ENCODE peak calls at places on chromosomes 2 and 18, in five cellular contexts. One of them, this sample, is unnamed.

GRCh38 chr2:240886678-240887574 is 9.0 kb downstream of the MAB21L4 start:
- DNase-seq in AG10803: no peak
- DNase-seq in NCI-H146: peak
- DNase-seq in stimulated activated CD4-positive, alpha-beta T cell treated with anti-CD3 and anti-CD28 coated beads, Interleukin-1b, Interleukin-23, amount 100 ng/mL, for 1 hour: no peak
- DNase-seq in SK-N-SH: no peak
- DNase-seq in this sample: peak

GRCh38 chr18:1173593-1173992 is 268.9 kb downstream of the ADCYAP1 start:
- DNase-seq in AG10803: no peak
- DNase-seq in NCI-H146: no peak
- DNase-seq in stimulated activated CD4-positive, alpha-beta T cell treated with anti-CD3 and anti-CD28 coated beads, Interleukin-1b, Interleukin-23, amount 100 ng/mL, for 1 hour: no peak
- DNase-seq in SK-N-SH: no peak
- DNase-seq in this sample: no peak

GRCh38 chr2:136305517-136306192 is 187.7 kb upstream of the CXCR4 start:
- DNase-seq in AG10803: no peak
- DNase-seq in NCI-H146: peak
- DNase-seq in stimulated activated CD4-positive, alpha-beta T cell treated with anti-CD3 and anti-CD28 coated beads, Interleukin-1b, Interleukin-23, amount 100 ng/mL, for 1 hour: peak
- DNase-seq in SK-N-SH: no peak
- DNase-seq in this sample: peak

GRCh38 chr18:48065601-48065995 is 135.1 kb upstream of the SMAD2 start:
- DNase-seq in AG10803: no peak
- DNase-seq in NCI-H146: no peak
- DNase-seq in stimulated activated CD4-positive, alpha-beta T cell treated with anti-CD3 and anti-CD28 coated beads, Interleukin-1b, Interleukin-23, amount 100 ng/mL, for 1 hour: no peak
- DNase-seq in SK-N-SH: peak
- DNase-seq in this sample: no peak

GRCh38 chr2:65514555-65515195 is 82.3 kb upstream of the SPRED2 start:
- DNase-seq in AG10803: peak
- DNase-seq in NCI-H146: no peak
- DNase-seq in stimulated activated CD4-positive, alpha-beta T cell treated with anti-CD3 and anti-CD28 coated beads, Interleukin-1b, Interleukin-23, amount 100 ng/mL, for 1 hour: no peak
- DNase-seq in SK-N-SH: no peak
- DNase-seq in this sample: no peak

GRCh38 chr2:70258532-70258875 is 567 bp downstream of the PCYOX1 start:
- DNase-seq in AG10803: peak
- DNase-seq in NCI-H146: peak
- DNase-seq in stimulated activated CD4-positive, alpha-beta T cell treated with anti-CD3 and anti-CD28 coated beads, Interleukin-1b, Interleukin-23, amount 100 ng/mL, for 1 hour: no peak
- DNase-seq in SK-N-SH: peak
- DNase-seq in this sample: no peak

GRCh38 chr2:205405194-205405593 is 277.1 kb upstream of the NRP2 start:
- DNase-seq in AG10803: no peak
- DNase-seq in NCI-H146: no peak
- DNase-seq in stimulated activated CD4-positive, alpha-beta T cell treated with anti-CD3 and anti-CD28 coated beads, Interleukin-1b, Interleukin-23, amount 100 ng/mL, for 1 hour: no peak
- DNase-seq in SK-N-SH: no peak
- DNase-seq in this sample: no peak

GRCh38 chr2:57884281-57884680 is 162.3 kb upstream of the VRK2 start:
- DNase-seq in AG10803: no peak
- DNase-seq in NCI-H146: no peak
- DNase-seq in stimulated activated CD4-positive, alpha-beta T cell treated with anti-CD3 and anti-CD28 coated beads, Interleukin-1b, Interleukin-23, amount 100 ng/mL, for 1 hour: no peak
- DNase-seq in SK-N-SH: no peak
- DNase-seq in this sample: no peak

GRCh38 chr2:64330281-64330680 is 123.7 kb upstream of the LGALSL start:
- DNase-seq in AG10803: no peak
- DNase-seq in NCI-H146: no peak
- DNase-seq in stimulated activated CD4-positive, alpha-beta T cell treated with anti-CD3 and anti-CD28 coated beads, Interleukin-1b, Interleukin-23, amount 100 ng/mL, for 1 hour: no peak
- DNase-seq in SK-N-SH: no peak
- DNase-seq in this sample: no peak

GRCh38 chr2:158686166-158686792 is 108.8 kb upstream of the DAPL1 start:
- DNase-seq in AG10803: peak
- DNase-seq in NCI-H146: no peak
- DNase-seq in stimulated activated CD4-positive, alpha-beta T cell treated with anti-CD3 and anti-CD28 coated beads, Interleukin-1b, Interleukin-23, amount 100 ng/mL, for 1 hour: no peak
- DNase-seq in SK-N-SH: peak
- DNase-seq in this sample: no peak

GRCh38 chr2:71783215-71783614 is 329.9 kb downstream of the DYSF start:
- DNase-seq in AG10803: no peak
- DNase-seq in NCI-H146: no peak
- DNase-seq in stimulated activated CD4-positive, alpha-beta T cell treated with anti-CD3 and anti-CD28 coated beads, Interleukin-1b, Interleukin-23, amount 100 ng/mL, for 1 hour: no peak
- DNase-seq in SK-N-SH: no peak
- DNase-seq in this sample: no peak

GRCh38 chr2:194346189-194346588 is 1310.8 kb upstream of the SLC39A10 start:
- DNase-seq in AG10803: no peak
- DNase-seq in NCI-H146: peak
- DNase-seq in stimulated activated CD4-positive, alpha-beta T cell treated with anti-CD3 and anti-CD28 coated beads, Interleukin-1b, Interleukin-23, amount 100 ng/mL, for 1 hour: no peak
- DNase-seq in SK-N-SH: no peak
- DNase-seq in this sample: peak

GRCh38 chr2:120854766-120855530 is 119.3 kb downstream of the GLI2 start:
- DNase-seq in AG10803: no peak
- DNase-seq in NCI-H146: no peak
- DNase-seq in stimulated activated CD4-positive, alpha-beta T cell treated with anti-CD3 and anti-CD28 coated beads, Interleukin-1b, Interleukin-23, amount 100 ng/mL, for 1 hour: no peak
- DNase-seq in SK-N-SH: no peak
- DNase-seq in this sample: no peak

GRCh38 chr2:227774011-227774624 is 28.4 kb downstream of the SCYGR8 start:
- DNase-seq in AG10803: no peak
- DNase-seq in NCI-H146: no peak
- DNase-seq in stimulated activated CD4-positive, alpha-beta T cell treated with anti-CD3 and anti-CD28 coated beads, Interleukin-1b, Interleukin-23, amount 100 ng/mL, for 1 hour: no peak
- DNase-seq in SK-N-SH: peak
- DNase-seq in this sample: no peak

GRCh38 chr2:212777020-212777491 is 238.5 kb upstream of the ERBB4 start:
- DNase-seq in AG10803: peak
- DNase-seq in NCI-H146: peak
- DNase-seq in stimulated activated CD4-positive, alpha-beta T cell treated with anti-CD3 and anti-CD28 coated beads, Interleukin-1b, Interleukin-23, amount 100 ng/mL, for 1 hour: no peak
- DNase-seq in SK-N-SH: peak
- DNase-seq in this sample: no peak

GRCh38 chr2:68487773-68488355 is 20.5 kb downstream of the APLF start:
- DNase-seq in AG10803: peak
- DNase-seq in NCI-H146: no peak
- DNase-seq in stimulated activated CD4-positive, alpha-beta T cell treated with anti-CD3 and anti-CD28 coated beads, Interleukin-1b, Interleukin-23, amount 100 ng/mL, for 1 hour: no peak
- DNase-seq in SK-N-SH: peak
- DNase-seq in this sample: no peak

GRCh38 chr2:173828189-173829157 is 136.7 kb downstream of the SP3 start:
- DNase-seq in AG10803: no peak
- DNase-seq in NCI-H146: no peak
- DNase-seq in stimulated activated CD4-positive, alpha-beta T cell treated with anti-CD3 and anti-CD28 coated beads, Interleukin-1b, Interleukin-23, amount 100 ng/mL, for 1 hour: no peak
- DNase-seq in SK-N-SH: no peak
- DNase-seq in this sample: no peak

GRCh38 chr18:9082763-9083510 is 19.6 kb upstream of the NDUFV2 start:
- DNase-seq in AG10803: no peak
- DNase-seq in NCI-H146: no peak
- DNase-seq in stimulated activated CD4-positive, alpha-beta T cell treated with anti-CD3 and anti-CD28 coated beads, Interleukin-1b, Interleukin-23, amount 100 ng/mL, for 1 hour: no peak
- DNase-seq in SK-N-SH: no peak
- DNase-seq in this sample: no peak

GRCh38 chr18:27887711-27888495 is 289.0 kb downstream of the CDH2 start:
- DNase-seq in AG10803: peak
- DNase-seq in NCI-H146: no peak
- DNase-seq in stimulated activated CD4-positive, alpha-beta T cell treated with anti-CD3 and anti-CD28 coated beads, Interleukin-1b, Interleukin-23, amount 100 ng/mL, for 1 hour: no peak
- DNase-seq in SK-N-SH: no peak
- DNase-seq in this sample: no peak

GRCh38 chr2:186980787-186981550 is 132.0 kb upstream of the ZSWIM2 start:
- DNase-seq in AG10803: no peak
- DNase-seq in NCI-H146: peak
- DNase-seq in stimulated activated CD4-positive, alpha-beta T cell treated with anti-CD3 and anti-CD28 coated beads, Interleukin-1b, Interleukin-23, amount 100 ng/mL, for 1 hour: no peak
- DNase-seq in SK-N-SH: no peak
- DNase-seq in this sample: no peak

GRCh38 chr18:29147944-29148343 is 971.0 kb upstream of the CDH2 start:
- DNase-seq in AG10803: peak
- DNase-seq in NCI-H146: peak
- DNase-seq in stimulated activated CD4-positive, alpha-beta T cell treated with anti-CD3 and anti-CD28 coated beads, Interleukin-1b, Interleukin-23, amount 100 ng/mL, for 1 hour: no peak
- DNase-seq in SK-N-SH: no peak
- DNase-seq in this sample: no peak

GRCh38 chr2:25201794-25202193 is 33.4 kb upstream of the POMC start:
- DNase-seq in AG10803: no peak
- DNase-seq in NCI-H146: no peak
- DNase-seq in stimulated activated CD4-positive, alpha-beta T cell treated with anti-CD3 and anti-CD28 coated beads, Interleukin-1b, Interleukin-23, amount 100 ng/mL, for 1 hour: no peak
- DNase-seq in SK-N-SH: no peak
- DNase-seq in this sample: no peak

GRCh38 chr2:224101820-224102630 is 62.9 kb upstream of the SERPINE2 start:
- DNase-seq in AG10803: peak
- DNase-seq in NCI-H146: no peak
- DNase-seq in stimulated activated CD4-positive, alpha-beta T cell treated with anti-CD3 and anti-CD28 coated beads, Interleukin-1b, Interleukin-23, amount 100 ng/mL, for 1 hour: no peak
- DNase-seq in SK-N-SH: no peak
- DNase-seq in this sample: no peak

GRCh38 chr2:169446452-169446851 is 32.8 kb upstream of the BBS5 start:
- DNase-seq in AG10803: no peak
- DNase-seq in NCI-H146: no peak
- DNase-seq in stimulated activated CD4-positive, alpha-beta T cell treated with anti-CD3 and anti-CD28 coated beads, Interleukin-1b, Interleukin-23, amount 100 ng/mL, for 1 hour: no peak
- DNase-seq in SK-N-SH: no peak
- DNase-seq in this sample: no peak

GRCh38 chr18:51051105-51051712 is 21.2 kb downstream of the SMAD4 start:
- DNase-seq in AG10803: peak
- DNase-seq in NCI-H146: peak
- DNase-seq in stimulated activated CD4-positive, alpha-beta T cell treated with anti-CD3 and anti-CD28 coated beads, Interleukin-1b, Interleukin-23, amount 100 ng/mL, for 1 hour: no peak
- DNase-seq in SK-N-SH: peak
- DNase-seq in this sample: no peak

GRCh38 chr2:173101687-173102086 is 26.0 kb downstream of the MAP3K20 start:
- DNase-seq in AG10803: peak
- DNase-seq in NCI-H146: no peak
- DNase-seq in stimulated activated CD4-positive, alpha-beta T cell treated with anti-CD3 and anti-CD28 coated beads, Interleukin-1b, Interleukin-23, amount 100 ng/mL, for 1 hour: no peak
- DNase-seq in SK-N-SH: no peak
- DNase-seq in this sample: no peak

GRCh38 chr2:8488001-8488738 is 193.7 kb upstream of the ID2 start:
- DNase-seq in AG10803: no peak
- DNase-seq in NCI-H146: no peak
- DNase-seq in stimulated activated CD4-positive, alpha-beta T cell treated with anti-CD3 and anti-CD28 coated beads, Interleukin-1b, Interleukin-23, amount 100 ng/mL, for 1 hour: peak
- DNase-seq in SK-N-SH: no peak
- DNase-seq in this sample: no peak

GRCh38 chr18:51330739-51331138 is 133.3 kb upstream of the MEX3C start:
- DNase-seq in AG10803: no peak
- DNase-seq in NCI-H146: no peak
- DNase-seq in stimulated activated CD4-positive, alpha-beta T cell treated with anti-CD3 and anti-CD28 coated beads, Interleukin-1b, Interleukin-23, amount 100 ng/mL, for 1 hour: no peak
- DNase-seq in SK-N-SH: no peak
- DNase-seq in this sample: no peak

GRCh38 chr2:171268230-171268629 is 107.5 kb upstream of the TLK1 start:
- DNase-seq in AG10803: no peak
- DNase-seq in NCI-H146: no peak
- DNase-seq in stimulated activated CD4-positive, alpha-beta T cell treated with anti-CD3 and anti-CD28 coated beads, Interleukin-1b, Interleukin-23, amount 100 ng/mL, for 1 hour: no peak
- DNase-seq in SK-N-SH: no peak
- DNase-seq in this sample: no peak

GRCh38 chr2:195119231-195119630 is 537.8 kb upstream of the SLC39A10 start:
- DNase-seq in AG10803: no peak
- DNase-seq in NCI-H146: no peak
- DNase-seq in stimulated activated CD4-positive, alpha-beta T cell treated with anti-CD3 and anti-CD28 coated beads, Interleukin-1b, Interleukin-23, amount 100 ng/mL, for 1 hour: no peak
- DNase-seq in SK-N-SH: no peak
- DNase-seq in this sample: no peak

GRCh38 chr2:233117351-233117750 is 57.2 kb downstream of the INPP5D start:
- DNase-seq in AG10803: no peak
- DNase-seq in NCI-H146: no peak
- DNase-seq in stimulated activated CD4-positive, alpha-beta T cell treated with anti-CD3 and anti-CD28 coated beads, Interleukin-1b, Interleukin-23, amount 100 ng/mL, for 1 hour: no peak
- DNase-seq in SK-N-SH: no peak
- DNase-seq in this sample: no peak

GRCh38 chr2:217713395-217714267 is 289.2 kb downstream of the TNS1 start:
- DNase-seq in AG10803: peak
- DNase-seq in NCI-H146: peak
- DNase-seq in stimulated activated CD4-positive, alpha-beta T cell treated with anti-CD3 and anti-CD28 coated beads, Interleukin-1b, Interleukin-23, amount 100 ng/mL, for 1 hour: peak
- DNase-seq in SK-N-SH: peak
- DNase-seq in this sample: no peak

GRCh38 chr2:126700073-126700581 is 44.2 kb downstream of the GYPC start:
- DNase-seq in AG10803: peak
- DNase-seq in NCI-H146: no peak
- DNase-seq in stimulated activated CD4-positive, alpha-beta T cell treated with anti-CD3 and anti-CD28 coated beads, Interleukin-1b, Interleukin-23, amount 100 ng/mL, for 1 hour: no peak
- DNase-seq in SK-N-SH: no peak
- DNase-seq in this sample: no peak

GRCh38 chr18:42635378-42636048 is 480.0 kb downstream of the RIT2 start:
- DNase-seq in AG10803: no peak
- DNase-seq in NCI-H146: peak
- DNase-seq in stimulated activated CD4-positive, alpha-beta T cell treated with anti-CD3 and anti-CD28 coated beads, Interleukin-1b, Interleukin-23, amount 100 ng/mL, for 1 hour: no peak
- DNase-seq in SK-N-SH: peak
- DNase-seq in this sample: no peak

GRCh38 chr18:47513614-47514013 is 262.2 kb upstream of the SKOR2 start:
- DNase-seq in AG10803: no peak
- DNase-seq in NCI-H146: no peak
- DNase-seq in stimulated activated CD4-positive, alpha-beta T cell treated with anti-CD3 and anti-CD28 coated beads, Interleukin-1b, Interleukin-23, amount 100 ng/mL, for 1 hour: no peak
- DNase-seq in SK-N-SH: no peak
- DNase-seq in this sample: no peak

GRCh38 chr2:136238214-136238551 is 120.2 kb upstream of the CXCR4 start:
- DNase-seq in AG10803: peak
- DNase-seq in NCI-H146: peak
- DNase-seq in stimulated activated CD4-positive, alpha-beta T cell treated with anti-CD3 and anti-CD28 coated beads, Interleukin-1b, Interleukin-23, amount 100 ng/mL, for 1 hour: no peak
- DNase-seq in SK-N-SH: no peak
- DNase-seq in this sample: no peak

GRCh38 chr18:45752681-45753080 is 28.7 kb downstream of the SLC14A1 start:
- DNase-seq in AG10803: no peak
- DNase-seq in NCI-H146: no peak
- DNase-seq in stimulated activated CD4-positive, alpha-beta T cell treated with anti-CD3 and anti-CD28 coated beads, Interleukin-1b, Interleukin-23, amount 100 ng/mL, for 1 hour: no peak
- DNase-seq in SK-N-SH: no peak
- DNase-seq in this sample: no peak